ENCODE peak calls at places on chromosomes 2 and 18, in seven cellular contexts. N is stimulated activated CD4-positive, alpha-beta T cell treated with anti-CD3 and anti-CD28 coated beads, Interleukin-12 subunit alpha, Interleukin-12 subunit beta, amount 100 ng/mL, for 4 hours; I is CD8-positive, alpha-beta T cell; Z is MCF 10A; E is NCI-H2029 treated with DMSO at 0.1 percent for 48 hours; S is myocyte; L is colonic mucosa. C is an unnamed sample.

GRCh38 chr2:23524261-23524706 is 139.3 kb downstream of the KLHL29 start:
- DNase-seq in N (no peak), I (no peak), Z (peak), E (peak), S (peak), L (no peak), C (peak)

GRCh38 chr2:240407090-240407489 is 28.4 kb upstream of the GPC1 start:
- DNase-seq in N (no peak), I (no peak), Z (no peak), E (no peak), S (no peak), L (no peak), C (no peak)

GRCh38 chr2:75476778-75477177 is 84.0 kb downstream of the EVA1A start:
- DNase-seq in N (no peak), I (no peak), Z (peak), E (no peak), S (peak), L (no peak), C (peak)

GRCh38 chr2:25822190-25823117 is 55.8 kb downstream of the ASXL2 start:
- DNase-seq in N (peak), I (peak), Z (peak), E (peak), S (no peak), L (peak), C (no peak)

GRCh38 chr2:232200195-232200594 is 178.4 kb upstream of the ALPP start:
- DNase-seq in N (no peak), I (no peak), Z (no peak), E (no peak), S (peak), L (no peak), C (no peak)

GRCh38 chr2:178478102-178478441 is 328 bp downstream of the FKBP7 start:
- DNase-seq in N (no peak), I (no peak), Z (no peak), E (no peak), S (no peak), L (peak), C (peak)

GRCh38 chr2:120647487-120647886 is 88.2 kb upstream of the GLI2 start:
- DNase-seq in N (no peak), I (no peak), Z (no peak), E (no peak), S (no peak), L (no peak), C (peak)

GRCh38 chr2:30275256-30275655 is 43.9 kb downstream of the LBH start:
- DNase-seq in N (no peak), I (no peak), Z (peak), E (no peak), S (no peak), L (no peak), C (no peak)

GRCh38 chr2:198400999-198401398 is 596.6 kb downstream of the PLCL1 start:
- DNase-seq in N (no peak), I (no peak), Z (no peak), E (no peak), S (no peak), L (no peak), C (no peak)

GRCh38 chr18:74242451-74243096 is 49.2 kb downstream of the CYB5A start:
- DNase-seq in N (no peak), I (no peak), Z (no peak), E (no peak), S (no peak), L (peak), C (no peak)

GRCh38 chr2:28643911-28644334 is 107.7 kb upstream of the PPP1CB start:
- DNase-seq in N (no peak), I (no peak), Z (peak), E (no peak), S (no peak), L (no peak), C (peak)

GRCh38 chr2:157840568-157841156 is 35.5 kb downstream of the ACVR1 start:
- DNase-seq in N (no peak), I (no peak), Z (peak), E (peak), S (peak), L (no peak), C (peak)

GRCh38 chr2:191215666-191216065 is 29.5 kb upstream of the MYO1B start:
- DNase-seq in N (no peak), I (no peak), Z (no peak), E (no peak), S (no peak), L (no peak), C (no peak)

GRCh38 chr2:234919711-234920110 is 32.1 kb upstream of the SH3BP4 start:
- DNase-seq in N (no peak), I (no peak), Z (no peak), E (no peak), S (peak), L (no peak), C (peak)

GRCh38 chr2:59732861-59733603 is 820.4 kb downstream of the BCL11A start:
- DNase-seq in N (no peak), I (no peak), Z (no peak), E (no peak), S (no peak), L (no peak), C (no peak)

GRCh38 chr2:144240656-144241339 is 279.1 kb downstream of the ZEB2 start:
- DNase-seq in N (no peak), I (no peak), Z (no peak), E (no peak), S (no peak), L (no peak), C (no peak)

GRCh38 chr2:95389256-95390119 is 13.0 kb upstream of the FAHD2A start:
- DNase-seq in N (peak), I (peak), Z (peak), E (peak), S (peak), L (peak), C (peak)

GRCh38 chr2:127683766-127684165 is 8.4 kb upstream of the LIMS2 start:
- DNase-seq in N (no peak), I (no peak), Z (no peak), E (no peak), S (peak), L (no peak), C (peak)

GRCh38 chr2:675982-676646 is 1.1 kb downstream of the TMEM18 start:
- DNase-seq in N (peak), I (peak), Z (peak), E (peak), S (peak), L (peak), C (peak)

GRCh38 chr2:98459776-98460175 is 15.1 kb downstream of the INPP4A start:
- DNase-seq in N (no peak), I (no peak), Z (no peak), E (no peak), S (peak), L (no peak), C (peak)

GRCh38 chr2:120771111-120771555 is 35.5 kb downstream of the GLI2 start:
- DNase-seq in N (no peak), I (no peak), Z (no peak), E (no peak), S (no peak), L (no peak), C (no peak)

GRCh38 chr2:232466221-232466620 is 10.3 kb downstream of the ALPI start:
- DNase-seq in N (no peak), I (no peak), Z (no peak), E (no peak), S (no peak), L (no peak), C (no peak)

GRCh38 chr2:46376586-46377286 is 79.5 kb downstream of the EPAS1 start:
- DNase-seq in N (no peak), I (no peak), Z (no peak), E (no peak), S (peak), L (no peak), C (no peak)

GRCh38 chr18:75128911-75129716 is 79.8 kb downstream of the PTGR3 start:
- DNase-seq in N (no peak), I (no peak), Z (no peak), E (no peak), S (no peak), L (peak), C (no peak)

GRCh38 chr18:36648803-36649202 is 180.0 kb downstream of the TPGS2 start:
- DNase-seq in N (no peak), I (no peak), Z (no peak), E (no peak), S (peak), L (no peak), C (no peak)

GRCh38 chr2:157420771-157421323 is 23.0 kb downstream of the CYTIP start:
- DNase-seq in N (no peak), I (no peak), Z (peak), E (no peak), S (no peak), L (no peak), C (peak)

GRCh38 chr2:152884088-152884487 is 165.7 kb downstream of the ARL6IP6 start:
- DNase-seq in N (no peak), I (no peak), Z (no peak), E (no peak), S (no peak), L (no peak), C (no peak)

GRCh38 chr2:235958631-235959395 is 209.4 kb downstream of the GBX2 start:
- DNase-seq in N (no peak), I (no peak), Z (no peak), E (no peak), S (no peak), L (no peak), C (no peak)

GRCh38 chr18:48949051-48949605 is 1.6 kb downstream of the SMAD7 start:
- DNase-seq in N (no peak), I (peak), Z (peak), E (no peak), S (no peak), L (peak), C (no peak)

GRCh38 chr2:239278361-239278760 is 122.5 kb downstream of the HDAC4 start:
- DNase-seq in N (no peak), I (no peak), Z (no peak), E (no peak), S (no peak), L (no peak), C (no peak)

GRCh38 chr2:42922293-42922692 is 129.9 kb upstream of the HAAO start:
- DNase-seq in N (no peak), I (no peak), Z (no peak), E (no peak), S (no peak), L (no peak), C (no peak)

GRCh38 chr18:63928331-63928730 is 20.6 kb downstream of the SERPINB10 start:
- DNase-seq in N (no peak), I (no peak), Z (no peak), E (no peak), S (no peak), L (no peak), C (no peak)

GRCh38 chr2:58667137-58667774 is 426.1 kb upstream of the FANCL start:
- DNase-seq in N (no peak), I (no peak), Z (no peak), E (no peak), S (no peak), L (no peak), C (peak)

GRCh38 chr2:160747771-160748170 is 254.2 kb upstream of the RBMS1 start:
- DNase-seq in N (no peak), I (no peak), Z (peak), E (no peak), S (peak), L (no peak), C (peak)

GRCh38 chr2:240613781-240614180 is 11.5 kb upstream of the GPR35 start:
- DNase-seq in N (no peak), I (no peak), Z (no peak), E (no peak), S (no peak), L (no peak), C (no peak)

C was measured in LHCN-M2.